ENCODE peak calls at places on chromosomes 11 and 22, in four cellular contexts. Z is WTC11, X is K562, U is H1. W is an unnamed sample.

GRCh38 chr22:41951898-41952474 is at the start of gene SMIM45:
- DNase-seq in Z (peak), X (no peak), U (no peak), W (peak)

GRCh38 chr11:83816572-83817187 is 530.5 kb upstream of the CCDC90B start:
- DNase-seq in Z (no peak), X (peak), U (no peak), W (peak)

GRCh38 chr22:43980579-43980978 is 25.3 kb downstream of the SAMM50 start:
- DNase-seq in Z (no peak), X (no peak), U (no peak), W (no peak)

GRCh38 chr11:72528121-72528520 is 93.8 kb upstream of the CLPB start:
- DNase-seq in Z (no peak), X (no peak), U (no peak), W (no peak)

GRCh38 chr11:116946414-116946813 is 109.0 kb upstream of the APOA1 start:
- DNase-seq in Z (no peak), X (no peak), U (no peak), W (no peak)

GRCh38 chr11:95465887-95466286 is 234.9 kb upstream of the SESN3 start:
- DNase-seq in Z (no peak), X (no peak), U (no peak), W (no peak)

GRCh38 chr22:25395915-25396314 is 168.6 kb upstream of the GRK3 start:
- DNase-seq in Z (no peak), X (no peak), U (no peak), W (no peak)

GRCh38 chr11:73173755-73174494 is 31.8 kb upstream of the FCHSD2 start:
- DNase-seq in Z (no peak), X (no peak), U (no peak), W (no peak)

GRCh38 chr11:110298298-110298765 is 1.9 kb upstream of the RDX start:
- DNase-seq in Z (no peak), X (no peak), U (no peak), W (no peak)

GRCh38 chr22:37498289-37498909 is 12.2 kb upstream of the MFNG start:
- DNase-seq in Z (peak), X (peak), U (peak), W (peak)

GRCh38 chr11:36235750-36236149 is 53.5 kb downstream of the COMMD9 start:
- DNase-seq in Z (no peak), X (no peak), U (no peak), W (no peak)

GRCh38 chr22:26656896-26657851 is at the start of gene MIAT:
- DNase-seq in Z (peak), X (peak), U (no peak), W (peak)

DNA sequence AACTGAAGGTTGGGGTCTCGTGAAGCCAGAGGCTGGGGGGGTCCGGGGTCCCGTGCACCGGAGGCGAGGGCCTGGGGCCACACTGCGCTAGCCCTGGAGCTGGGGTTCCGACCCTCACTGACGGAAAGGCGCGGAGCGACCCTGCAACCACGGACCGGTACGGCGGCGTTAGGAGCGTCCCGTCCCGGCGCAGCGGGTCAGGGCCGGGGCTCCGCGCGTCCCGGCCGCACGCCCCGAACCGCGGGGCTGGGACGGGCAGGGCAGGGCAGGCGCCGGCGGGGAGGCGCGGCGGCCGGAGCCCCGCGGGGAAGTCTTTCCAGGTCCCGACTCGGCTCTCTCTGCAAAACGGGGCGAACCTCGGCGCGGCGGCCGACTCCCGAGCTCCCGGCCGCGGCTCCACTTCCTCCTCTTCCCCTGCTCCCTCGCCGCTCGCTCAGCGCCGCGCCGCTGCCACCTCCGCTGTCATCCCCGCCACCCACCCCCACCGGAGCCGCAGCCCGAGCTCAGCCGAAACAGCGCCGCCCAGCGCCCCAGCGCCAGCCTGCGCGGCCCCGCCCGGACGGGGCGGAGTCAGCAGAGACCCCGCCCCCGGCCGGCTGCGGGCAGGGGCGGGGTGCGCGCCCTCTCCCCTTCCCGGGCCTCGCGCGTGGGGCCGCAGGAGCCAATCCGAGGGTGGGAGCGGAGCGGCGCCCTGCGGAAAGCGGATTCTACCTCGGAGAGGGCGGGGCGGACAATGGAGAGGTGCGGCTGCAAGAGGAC is at the start of gene GDPD5:
- DNase-seq in Z (peak), X (peak), U (peak), W (peak)
- TF ChIP-seq CTCF in Z (no peak), X (peak), U (peak), W (peak)

DNA sequence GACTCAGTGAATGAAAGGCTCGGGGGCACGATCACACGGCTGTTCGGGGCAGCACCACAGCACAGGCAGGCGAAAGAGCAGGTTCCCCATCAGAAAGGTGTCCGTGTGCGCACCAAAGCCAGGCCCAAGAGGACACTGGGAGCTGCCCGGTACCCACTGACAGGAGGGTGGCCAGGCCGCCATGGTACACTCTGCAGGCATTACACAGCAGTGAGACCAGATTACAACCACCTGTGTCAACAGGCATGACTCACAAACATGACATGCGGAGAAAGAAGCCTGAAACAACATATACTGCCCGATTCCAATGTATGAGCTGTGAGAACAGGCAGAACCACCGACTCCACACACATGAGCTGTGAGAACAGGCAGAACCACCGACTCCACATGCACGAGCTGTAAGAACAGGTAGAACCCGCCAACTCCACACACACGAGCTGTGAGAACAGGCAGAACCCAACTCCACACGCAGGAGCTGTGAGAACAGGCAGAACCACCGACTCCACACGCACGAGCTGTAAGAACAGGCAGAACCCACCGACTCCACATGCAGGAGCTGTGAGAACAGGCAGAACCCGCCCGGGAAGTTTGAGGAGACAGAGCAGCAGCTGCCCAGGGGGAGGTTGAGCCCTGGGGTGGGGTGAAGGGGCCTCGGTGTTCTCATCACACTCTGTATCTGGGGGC is 32.6 kb downstream of the KIAA0930 start:
- DNase-seq in Z (no peak), X (no peak), U (no peak), W (no peak)
- TF ChIP-seq TEAD4 in Z (no peak), X (no peak), U (no peak), W (no peak)

GRCh38 chr11:70510106-70510505 is 111.8 kb downstream of the CTTN start:
- DNase-seq in Z (no peak), X (no peak), U (no peak), W (no peak)

GRCh38 chr11:70509476-70509875 is 111.1 kb downstream of the CTTN start:
- DNase-seq in Z (no peak), X (no peak), U (no peak), W (no peak)

GRCh38 chr11:70512716-70513115 is 114.4 kb downstream of the CTTN start:
- DNase-seq in Z (no peak), X (no peak), U (no peak), W (no peak)

GRCh38 chr11:70510571-70510970 is 112.2 kb downstream of the CTTN start:
- DNase-seq in Z (no peak), X (no peak), U (no peak), W (no peak)

DNA sequence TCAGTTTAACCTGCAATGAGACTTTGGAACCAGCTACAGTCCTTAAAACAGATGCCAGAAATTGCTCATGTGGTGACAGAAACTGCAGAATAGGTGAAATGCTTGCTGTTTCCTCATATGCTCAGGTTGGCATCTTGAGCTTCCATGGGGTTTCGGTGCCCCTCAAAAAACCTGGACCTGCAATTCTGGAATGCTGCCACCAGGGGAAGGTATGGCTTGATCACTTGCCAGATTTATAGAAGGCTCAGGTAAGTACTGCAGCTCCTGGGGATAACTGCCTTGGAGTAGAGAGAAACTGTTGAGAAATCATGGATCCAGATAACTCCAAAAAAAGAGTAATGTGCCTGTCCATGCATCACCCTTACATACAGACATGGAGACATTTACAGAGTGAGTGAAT is 113.0 kb downstream of the CTTN start:
- DNase-seq in Z (peak), X (no peak), U (no peak), W (no peak)
- TF ChIP-seq CTCF in Z (peak), X (no peak), U (peak), W (no peak)

GRCh38 chr11:107916671-107917241 is 11.5 kb upstream of the RAB39A start:
- DNase-seq in Z (peak), X (peak), U (no peak), W (no peak)
- TF ChIP-seq TEAD4 in Z (no peak), X (no peak), U (no peak), W (no peak)

DNA sequence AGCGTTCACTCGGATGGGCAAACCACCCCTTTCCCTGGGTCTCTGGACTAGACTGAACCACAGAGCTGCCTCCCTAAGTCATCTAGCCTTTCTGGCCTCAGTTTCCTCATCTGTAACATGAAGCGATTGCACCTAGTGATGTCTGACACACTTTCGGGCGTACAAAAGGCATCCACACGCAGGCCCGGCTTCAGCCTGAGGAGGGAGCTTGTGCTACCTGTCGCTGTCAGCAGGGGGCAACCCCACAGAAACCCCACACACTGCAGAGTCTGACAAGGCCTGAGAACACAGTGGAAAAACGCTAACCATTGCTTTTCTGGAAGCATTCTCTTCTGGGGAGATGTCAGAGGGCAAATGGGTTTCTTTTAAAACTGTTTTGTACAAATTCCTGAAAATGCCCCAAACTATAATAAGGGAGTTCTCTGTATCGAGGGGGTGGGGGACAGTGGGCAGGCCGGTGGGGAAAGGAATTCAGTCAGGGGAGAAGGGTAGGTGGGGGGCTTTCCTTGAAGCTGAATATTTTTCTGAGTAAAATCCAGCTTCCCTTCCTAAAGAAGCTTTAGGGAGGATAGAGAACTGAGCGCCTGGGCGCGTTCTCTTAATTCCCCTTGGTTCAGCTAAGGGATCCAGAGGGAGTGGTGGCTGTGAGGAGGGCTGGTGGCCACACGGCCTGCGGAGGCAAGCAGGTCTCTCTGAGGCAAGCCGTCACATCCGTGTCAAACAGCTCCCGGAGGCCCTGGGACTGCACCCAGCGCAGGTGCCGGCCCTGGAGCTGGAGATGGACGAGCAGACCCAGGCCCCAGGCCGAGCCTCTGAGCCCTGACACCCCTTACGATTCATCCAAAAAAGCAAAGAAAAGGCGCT is 552 bp downstream of the ELF5 start:
- DNase-seq in Z (peak), X (peak), U (peak), W (peak)
- TF ChIP-seq CTCF in Z (peak), X (peak), U (peak), W (peak)

GRCh38 chr22:35275580-35275979 is 18.3 kb downstream of the HMGXB4 start:
- DNase-seq in Z (no peak), X (no peak), U (no peak), W (no peak)
- TF ChIP-seq TEAD4 in Z (no peak), X (no peak), U (no peak), W (no peak)